ENCODE peak calls at places on chromosomes 2 and 18, in four cellular contexts. Q is HCT116, R is Peyer's patch, I is GM12865. P is an unnamed sample.

GRCh38 chr2:48345176-48345575 is 184.8 kb upstream of the STON1 start:
- DNase-seq in Q (no peak), R (no peak), I (no peak), P (no peak)

GRCh38 chr2:145595296-145595695 is 1075.4 kb upstream of the ZEB2 start:
- DNase-seq in Q (no peak), R (no peak), I (no peak), P (no peak)

GRCh38 chr2:31318360-31319336 is 84.7 kb downstream of the EHD3 start:
- DNase-seq in Q (no peak), R (peak), I (peak), P (peak)

GRCh38 chr18:13611058-13611615 is 115.2 kb downstream of the FAM210A start:
- DNase-seq in Q (no peak), R (peak), I (peak), P (no peak)

GRCh38 chr18:41073372-41073954 is 881.6 kb upstream of the PIK3C3 start:
- DNase-seq in Q (no peak), R (no peak), I (no peak), P (peak)

GRCh38 chr2:86570069-86570468 is 6.8 kb upstream of the CHMP3 start:
- DNase-seq in Q (no peak), R (no peak), I (no peak), P (no peak)

GRCh38 chr18:78659057-78659456 is 320.6 kb upstream of the SALL3 start:
- DNase-seq in Q (no peak), R (no peak), I (no peak), P (no peak)

GRCh38 chr2:178241852-178242551 is 47.7 kb downstream of the OSBPL6 start:
- DNase-seq in Q (peak), R (peak), I (no peak), P (peak)

GRCh38 chr2:3638456-3638810 is 19.6 kb upstream of the ALLC start:
- DNase-seq in Q (no peak), R (peak), I (no peak), P (no peak)

GRCh38 chr2:178306351-178307073 is 112.2 kb downstream of the OSBPL6 start:
- DNase-seq in Q (peak), R (peak), I (peak), P (no peak)